ENCODE peak calls at places on chromosomes 3 and 15, in six cellular contexts. S is HS-27A, Z is left cardiac atrium, J is heart left ventricle, O is HTR-8/SVneo, R is fibroblast of lung. B is an unnamed sample.

GRCh38 chr3:167012691-167013090 is 367.4 kb downstream of the ZBBX start:
- DNase-seq in S (no peak), Z (no peak), J (no peak), O (no peak), R (no peak), B (no peak)

GRCh38 chr3:192156382-192156781 is 571.0 kb downstream of the FGF12 start:
- DNase-seq in S (no peak), Z (no peak), J (no peak), O (no peak), R (no peak), B (no peak)

GRCh38 chr3:114213262-114213668 is 24.1 kb downstream of the ZNF80 start:
- DNase-seq in S (no peak), Z (no peak), J (no peak), O (no peak), R (peak), B (no peak)

GRCh38 chr3:184806567-184807271 is 5.2 kb upstream of the VPS8 start:
- DNase-seq in S (no peak), Z (no peak), J (no peak), O (no peak), R (no peak), B (no peak)

GRCh38 chr3:174547801-174548200 is 311.3 kb upstream of the NAALADL2 start:
- DNase-seq in S (no peak), Z (no peak), J (no peak), O (no peak), R (no peak), B (no peak)

GRCh38 chr15:34708422-34708821 is 46.4 kb downstream of the GJD2 start:
- DNase-seq in S (no peak), Z (no peak), J (no peak), O (peak), R (peak), B (peak)

GRCh38 chr3:170768334-170768801 is 101.6 kb downstream of the RPL22L1 start:
- DNase-seq in S (no peak), Z (no peak), J (no peak), O (no peak), R (peak), B (no peak)

GRCh38 chr3:32120480-32120879 is 14.1 kb downstream of the GPD1L start:
- DNase-seq in S (no peak), Z (no peak), J (no peak), O (no peak), R (no peak), B (no peak)

GRCh38 chr3:183540501-183541234 is 14.8 kb downstream of the KLHL6 start:
- DNase-seq in S (no peak), Z (no peak), J (peak), O (no peak), R (no peak), B (no peak)

B was measured in Panc1.